ENCODE peak calls at places on chromosomes 1 and 21, in six cellular contexts. One of them, this sample, is unnamed.

GRCh38 chr21:34204481-34205439 is 131.4 kb downstream of the MRPS6 start:
- DNase-seq in right lobe of liver: no peak
- DNase-seq in HCT116: no peak
- DNase-seq in AG04449: no peak
- DNase-seq in body of pancreas: no peak
- DNase-seq in IMR-90: no peak
- DNase-seq in this sample: peak; percentile 28

GRCh38 chr1:87644500-87645245 is 316.0 kb downstream of the LMO4 start:
- DNase-seq in HCT116: no peak
- DNase-seq in IMR-90: peak; percentile 71
- DNase-seq in AG04449: peak; percentile 14
- DNase-seq in body of pancreas: no peak
- DNase-seq in right lobe of liver: no peak
- DNase-seq in this sample: peak; percentile 13

GRCh38 chr21:45747802-45748445 is 104.4 kb downstream of the PCBP3 start:
- DNase-seq in IMR-90: peak; percentile 51
- DNase-seq in right lobe of liver: no peak
- DNase-seq in HCT116: peak; percentile 18
- DNase-seq in AG04449: no peak
- DNase-seq in body of pancreas: no peak
- DNase-seq in this sample: no peak

GRCh38 chr1:163115887-163116286 is 46.7 kb downstream of the RGS4 start:
- DNase-seq in HCT116: no peak
- DNase-seq in IMR-90: no peak
- DNase-seq in AG04449: no peak
- DNase-seq in body of pancreas: no peak
- DNase-seq in right lobe of liver: no peak
- DNase-seq in this sample: no peak

GRCh38 chr1:87117761-87118160 is 203.3 kb downstream of the HS2ST1 start:
- DNase-seq in IMR-90: peak; percentile 55
- DNase-seq in body of pancreas: no peak
- DNase-seq in right lobe of liver: no peak
- DNase-seq in AG04449: no peak
- DNase-seq in HCT116: no peak
- DNase-seq in this sample: no peak

GRCh38 chr1:28129150-28129549 is 40.7 kb upstream of the EYA3 start:
- DNase-seq in AG04449: no peak
- DNase-seq in IMR-90: peak; percentile 82
- DNase-seq in right lobe of liver: no peak
- DNase-seq in HCT116: peak; percentile 63
- DNase-seq in body of pancreas: no peak
- DNase-seq in this sample: peak; percentile 29

GRCh38 chr21:29022141-29022540 is 2.3 kb upstream of the USP16 start:
- DNase-seq in IMR-90: no peak
- DNase-seq in AG04449: no peak
- DNase-seq in HCT116: no peak
- DNase-seq in body of pancreas: no peak
- DNase-seq in right lobe of liver: no peak
- DNase-seq in this sample: no peak

GRCh38 chr1:226798427-226799411 is 59.6 kb upstream of the ITPKB start:
- DNase-seq in IMR-90: no peak
- DNase-seq in right lobe of liver: no peak
- DNase-seq in AG04449: no peak
- DNase-seq in body of pancreas: peak; percentile 5
- DNase-seq in HCT116: no peak
- DNase-seq in this sample: no peak

GRCh38 chr1:18529714-18530113 is 49.0 kb downstream of the KLHDC7A start:
- DNase-seq in AG04449: no peak
- DNase-seq in IMR-90: no peak
- DNase-seq in body of pancreas: no peak
- DNase-seq in right lobe of liver: no peak
- DNase-seq in HCT116: no peak
- DNase-seq in this sample: no peak

GRCh38 chr1:6025269-6026094 is 20.2 kb upstream of the KCNAB2 start:
- DNase-seq in HCT116: no peak
- DNase-seq in right lobe of liver: no peak
- DNase-seq in IMR-90: peak; percentile 21
- DNase-seq in AG04449: no peak
- DNase-seq in body of pancreas: no peak
- DNase-seq in this sample: no peak

GRCh38 chr1:72623299-72623708 is 341.0 kb upstream of the NEGR1 start:
- DNase-seq in body of pancreas: no peak
- DNase-seq in IMR-90: peak; percentile 31
- DNase-seq in HCT116: no peak
- DNase-seq in AG04449: peak; percentile 0
- DNase-seq in right lobe of liver: no peak
- DNase-seq in this sample: no peak
- H3K4me3 ChIP-seq in body of pancreas: no peak overlapping the region
- H3K4me3 ChIP-seq in IMR-90: no peak overlapping the region
- H3K4me3 ChIP-seq in HCT116: no peak overlapping the region
- H3K4me3 ChIP-seq in AG04449: peak overlapping the region; percentile 21
- H3K4me3 ChIP-seq in right lobe of liver: no peak overlapping the region
- H3K4me3 ChIP-seq in this sample: peak overlapping the region; percentile 13

GRCh38 chr1:178931843-178932551 is 61.1 kb upstream of the ANGPTL1 start:
- DNase-seq in body of pancreas: peak; percentile 68
- DNase-seq in right lobe of liver: no peak
- DNase-seq in IMR-90: peak; percentile 32
- DNase-seq in HCT116: no peak
- DNase-seq in AG04449: no peak
- DNase-seq in this sample: peak; percentile 89

GRCh38 chr1:178933709-178934573 is 63.1 kb upstream of the ANGPTL1 start:
- DNase-seq in AG04449: no peak
- DNase-seq in HCT116: no peak
- DNase-seq in body of pancreas: no peak
- DNase-seq in right lobe of liver: no peak
- DNase-seq in IMR-90: no peak
- DNase-seq in this sample: no peak

GRCh38 chr1:178934574-178934945 is 63.7 kb upstream of the ANGPTL1 start:
- DNase-seq in HCT116: no peak
- DNase-seq in AG04449: no peak
- DNase-seq in body of pancreas: no peak
- DNase-seq in right lobe of liver: no peak
- DNase-seq in IMR-90: no peak
- DNase-seq in this sample: no peak

GRCh38 chr1:178932966-178933603 is 62.2 kb upstream of the ANGPTL1 start:
- DNase-seq in HCT116: no peak
- DNase-seq in IMR-90: no peak
- DNase-seq in AG04449: no peak
- DNase-seq in right lobe of liver: no peak
- DNase-seq in body of pancreas: peak; percentile 21
- DNase-seq in this sample: no peak

GRCh38 chr1:178932552-178932906 is 61.7 kb upstream of the ANGPTL1 start:
- DNase-seq in HCT116: no peak
- DNase-seq in IMR-90: no peak
- DNase-seq in AG04449: no peak
- DNase-seq in right lobe of liver: no peak
- DNase-seq in body of pancreas: no peak
- DNase-seq in this sample: no peak
- H3K4me3 ChIP-seq in HCT116: no peak overlapping the region
- H3K4me3 ChIP-seq in IMR-90: no peak overlapping the region
- H3K4me3 ChIP-seq in AG04449: no peak overlapping the region
- H3K4me3 ChIP-seq in right lobe of liver: no peak overlapping the region
- H3K4me3 ChIP-seq in body of pancreas: no peak overlapping the region
- H3K4me3 ChIP-seq in this sample: no peak overlapping the region

GRCh38 chr1:22540311-22540710 is 23.0 kb upstream of the EPHA8 start:
- DNase-seq in right lobe of liver: no peak
- DNase-seq in IMR-90: no peak
- DNase-seq in HCT116: no peak
- DNase-seq in AG04449: no peak
- DNase-seq in body of pancreas: no peak
- DNase-seq in this sample: no peak

GRCh38 chr1:22536506-22536905 is 26.8 kb upstream of the EPHA8 start:
- DNase-seq in right lobe of liver: no peak
- DNase-seq in body of pancreas: peak; percentile 18
- DNase-seq in HCT116: no peak
- DNase-seq in IMR-90: peak; percentile 26
- DNase-seq in AG04449: no peak
- DNase-seq in this sample: no peak

GRCh38 chr1:22542886-22543285 is 20.4 kb upstream of the EPHA8 start:
- DNase-seq in right lobe of liver: no peak
- DNase-seq in AG04449: no peak
- DNase-seq in IMR-90: no peak
- DNase-seq in body of pancreas: no peak
- DNase-seq in HCT116: no peak
- DNase-seq in this sample: no peak

GRCh38 chr1:22537441-22538139 is 25.7 kb upstream of the EPHA8 start:
- DNase-seq in right lobe of liver: no peak
- DNase-seq in IMR-90: no peak
- DNase-seq in HCT116: no peak
- DNase-seq in body of pancreas: peak; percentile 21
- DNase-seq in AG04449: no peak
- DNase-seq in this sample: no peak

GRCh38 chr1:22539510-22540118 is 23.7 kb upstream of the EPHA8 start:
- DNase-seq in body of pancreas: no peak
- DNase-seq in AG04449: no peak
- DNase-seq in IMR-90: no peak
- DNase-seq in HCT116: no peak
- DNase-seq in right lobe of liver: no peak
- DNase-seq in this sample: no peak
- H3K4me3 ChIP-seq in body of pancreas: no peak overlapping the region
- H3K4me3 ChIP-seq in AG04449: no peak overlapping the region
- H3K4me3 ChIP-seq in IMR-90: no peak overlapping the region
- H3K4me3 ChIP-seq in HCT116: no peak overlapping the region
- H3K4me3 ChIP-seq in right lobe of liver: no peak overlapping the region
- H3K4me3 ChIP-seq in this sample: no peak overlapping the region

DNA sequence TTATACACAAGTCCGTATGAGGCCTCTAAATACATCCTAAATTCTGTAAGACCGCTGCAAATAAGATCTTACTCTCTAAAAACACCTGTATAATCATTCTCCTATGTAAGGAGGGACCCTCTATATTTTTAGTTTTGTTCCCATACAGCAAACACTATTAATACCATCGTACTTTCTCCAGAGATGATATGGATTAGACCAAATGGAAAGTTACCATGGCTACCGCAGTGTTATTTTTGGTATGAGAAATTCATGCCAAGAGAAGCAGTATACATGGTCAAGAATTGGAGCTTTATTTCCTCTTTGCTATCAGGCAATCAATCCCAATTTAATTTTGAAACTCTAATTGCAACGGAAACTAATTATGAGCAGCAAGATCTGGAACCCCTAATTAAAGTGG is 70.0 kb downstream of the BCAR3 start:
- DNase-seq in AG04449: no peak
- DNase-seq in right lobe of liver: no peak
- DNase-seq in IMR-90: no peak
- DNase-seq in body of pancreas: no peak
- DNase-seq in HCT116: no peak
- DNase-seq in this sample: no peak
- H3K4me3 ChIP-seq in AG04449: no peak overlapping the region
- H3K4me3 ChIP-seq in right lobe of liver: no peak overlapping the region
- H3K4me3 ChIP-seq in IMR-90: no peak overlapping the region
- H3K4me3 ChIP-seq in body of pancreas: no peak overlapping the region
- H3K4me3 ChIP-seq in HCT116: no peak overlapping the region
- H3K4me3 ChIP-seq in this sample: no peak overlapping the region

DNA sequence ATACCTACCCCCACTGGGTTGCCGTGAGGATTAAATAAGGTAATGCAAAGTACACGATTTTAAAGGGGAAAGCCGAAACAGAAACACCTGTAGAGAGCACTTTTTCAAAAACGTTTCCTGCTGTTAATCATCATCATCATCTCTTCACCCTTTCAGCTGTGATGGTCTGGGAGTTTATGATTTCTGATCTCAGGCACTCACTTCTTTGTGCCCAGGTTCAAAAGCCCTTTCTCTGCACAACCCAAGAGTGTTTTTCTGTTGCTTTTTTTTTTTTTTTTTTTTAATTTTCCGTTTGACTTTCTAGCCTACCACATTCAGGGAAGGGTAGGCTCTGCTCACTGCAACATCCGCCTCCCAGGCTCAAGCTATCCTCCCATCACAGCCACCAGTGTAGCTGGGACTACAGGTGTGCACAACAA is 936 bp upstream of the UBXN11 start:
- DNase-seq in IMR-90: no peak
- DNase-seq in HCT116: no peak
- DNase-seq in body of pancreas: no peak
- DNase-seq in AG04449: no peak
- DNase-seq in right lobe of liver: no peak
- DNase-seq in this sample: no peak
- H3K4me3 ChIP-seq in IMR-90: no peak overlapping the region
- H3K4me3 ChIP-seq in HCT116: peak overlapping the region; percentile 91
- H3K4me3 ChIP-seq in body of pancreas: no peak overlapping the region
- H3K4me3 ChIP-seq in AG04449: no peak overlapping the region
- H3K4me3 ChIP-seq in right lobe of liver: no peak overlapping the region
- H3K4me3 ChIP-seq in this sample: no peak overlapping the region

GRCh38 chr1:168178227-168178637 is 530 bp upstream of the TIPRL start:
- DNase-seq in right lobe of liver: no peak
- DNase-seq in IMR-90: no peak
- DNase-seq in body of pancreas: no peak
- DNase-seq in HCT116: no peak
- DNase-seq in AG04449: no peak
- DNase-seq in this sample: no peak
- H3K4me3 ChIP-seq in right lobe of liver: peak overlapping the region; percentile 86
- H3K4me3 ChIP-seq in IMR-90: peak overlapping the region; percentile 20
- H3K4me3 ChIP-seq in body of pancreas: peak overlapping the region; percentile 82
- H3K4me3 ChIP-seq in HCT116: peak overlapping the region; percentile 91
- H3K4me3 ChIP-seq in AG04449: peak overlapping the region; percentile 87
- H3K4me3 ChIP-seq in this sample: peak overlapping the region; percentile 64

DNA sequence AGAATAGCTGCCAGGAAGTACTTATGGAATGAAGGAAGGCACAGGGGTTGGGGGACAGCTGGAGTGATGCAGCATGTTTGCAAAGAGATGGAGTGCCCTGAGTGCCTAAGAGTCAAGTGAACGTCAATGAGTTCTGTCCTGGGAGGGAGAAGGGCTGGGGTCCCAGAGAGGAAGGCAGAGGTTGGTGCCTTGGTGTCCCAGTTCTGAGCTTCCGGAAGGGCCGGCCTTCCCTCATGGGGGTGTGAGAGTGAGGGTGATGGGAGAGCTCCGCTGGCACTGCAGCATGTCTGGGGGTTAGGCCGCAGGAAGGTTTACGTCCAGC is 17.6 kb downstream of the NES start:
- DNase-seq in body of pancreas: no peak
- DNase-seq in IMR-90: no peak
- DNase-seq in HCT116: no peak
- DNase-seq in AG04449: no peak
- DNase-seq in right lobe of liver: no peak
- DNase-seq in this sample: no peak
- H3K4me3 ChIP-seq in body of pancreas: no peak overlapping the region
- H3K4me3 ChIP-seq in IMR-90: no peak overlapping the region
- H3K4me3 ChIP-seq in HCT116: peak overlapping the region; percentile 90
- H3K4me3 ChIP-seq in AG04449: no peak overlapping the region
- H3K4me3 ChIP-seq in right lobe of liver: no peak overlapping the region
- H3K4me3 ChIP-seq in this sample: no peak overlapping the region

GRCh38 chr1:34884961-34885360 is 25.4 kb upstream of the SMIM12 start:
- DNase-seq in right lobe of liver: no peak
- DNase-seq in AG04449: no peak
- DNase-seq in IMR-90: no peak
- DNase-seq in body of pancreas: no peak
- DNase-seq in HCT116: peak; percentile 18
- DNase-seq in this sample: no peak
- H3K4me3 ChIP-seq in right lobe of liver: no peak overlapping the region
- H3K4me3 ChIP-seq in AG04449: no peak overlapping the region
- H3K4me3 ChIP-seq in IMR-90: no peak overlapping the region
- H3K4me3 ChIP-seq in body of pancreas: no peak overlapping the region
- H3K4me3 ChIP-seq in HCT116: no peak overlapping the region
- H3K4me3 ChIP-seq in this sample: no peak overlapping the region

GRCh38 chr21:36322083-36322424 is 2.1 kb downstream of the MORC3 start:
- DNase-seq in IMR-90: no peak
- DNase-seq in HCT116: no peak
- DNase-seq in AG04449: no peak
- DNase-seq in body of pancreas: no peak
- DNase-seq in right lobe of liver: no peak
- DNase-seq in this sample: no peak
- H3K4me3 ChIP-seq in IMR-90: peak overlapping the region; percentile 33
- H3K4me3 ChIP-seq in HCT116: peak overlapping the region; percentile 77
- H3K4me3 ChIP-seq in AG04449: peak overlapping the region; percentile 84
- H3K4me3 ChIP-seq in body of pancreas: no peak overlapping the region
- H3K4me3 ChIP-seq in right lobe of liver: peak overlapping the region; percentile 90
- H3K4me3 ChIP-seq in this sample: peak overlapping the region; percentile 86

GRCh38 chr21:32955307-32955937 is 70.3 kb upstream of the OLIG2 start:
- DNase-seq in IMR-90: no peak
- DNase-seq in AG04449: no peak
- DNase-seq in right lobe of liver: no peak
- DNase-seq in body of pancreas: no peak
- DNase-seq in HCT116: no peak
- DNase-seq in this sample: no peak
- H3K4me3 ChIP-seq in IMR-90: no peak overlapping the region
- H3K4me3 ChIP-seq in AG04449: no peak overlapping the region
- H3K4me3 ChIP-seq in right lobe of liver: no peak overlapping the region
- H3K4me3 ChIP-seq in body of pancreas: no peak overlapping the region
- H3K4me3 ChIP-seq in HCT116: no peak overlapping the region
- H3K4me3 ChIP-seq in this sample: no peak overlapping the region

This sample was measured in astrocyte of the cerebellum.